ENCODE peak calls at places on chromosomes 3 and 15, in five cellular contexts. P is pancreas, Z is NCI-H2029, V is tibial nerve, O is NAMALWA. M is an unnamed sample.

GRCh38 chr3:5787863-5788488 is 600.5 kb downstream of the EDEM1 start:
- DNase-seq in P (peak; percentile 11), Z (no peak), V (no peak), O (no peak), M (no peak)

GRCh38 chr3:79886204-79886603 is 118.4 kb upstream of the ROBO1 start:
- DNase-seq in P (no peak), Z (no peak), V (no peak), O (no peak), M (no peak)

GRCh38 chr3:30354972-30355371 is 251.4 kb upstream of the TGFBR2 start:
- DNase-seq in P (no peak), Z (peak; percentile 90), V (no peak), O (no peak), M (no peak)

GRCh38 chr15:70308011-70308761 is 210.5 kb upstream of the TLE3 start:
- DNase-seq in P (no peak), Z (no peak), V (no peak), O (no peak), M (no peak)

GRCh38 chr15:56894601-56895000 is 23.8 kb upstream of the TCF12 start:
- DNase-seq in P (no peak), Z (no peak), V (no peak), O (no peak), M (no peak)

GRCh38 chr15:55627730-55628368 is 39.7 kb upstream of the PYGO1 start:
- DNase-seq in P (no peak), Z (no peak), V (no peak), O (no peak), M (no peak)

GRCh38 chr3:88573472-88573871 is 423.7 kb downstream of the C3orf38 start:
- DNase-seq in P (no peak), Z (no peak), V (no peak), O (no peak), M (no peak)

GRCh38 chr3:187367561-187368103 is 553 bp upstream of the RTP4 start:
- DNase-seq in P (peak; percentile 9), Z (no peak), V (no peak), O (no peak), M (no peak)

GRCh38 chr15:59437777-59438574 is at the start of gene FAM81A:
- DNase-seq in P (peak; percentile 69), Z (peak; percentile 44), V (peak; percentile 47), O (peak; percentile 73), M (peak; percentile 75)

GRCh38 chr15:101657968-101658784 is 6.0 kb upstream of the TM2D3 start:
- DNase-seq in P (no peak), Z (peak; percentile 61), V (no peak), O (no peak), M (no peak)

GRCh38 chr3:177665122-177665808 is 468.0 kb upstream of the TBL1XR1 start:
- DNase-seq in P (no peak), Z (no peak), V (no peak), O (no peak), M (no peak)

GRCh38 chr3:172321035-172321434 is 127.2 kb downstream of the GHSR start:
- DNase-seq in P (no peak), Z (no peak), V (no peak), O (peak; percentile 20), M (no peak)